ENCODE peak calls at places on chromosomes 5 and 9, in nine cellular contexts. E is CD8-positive, alpha-beta memory T cell; Z is cardiac muscle cell; U is HEK293T; M is Kasumi-1; F is GDM1; I is tibial artery; W is COR-L47; P is nucleus accumbens. D is an unnamed sample.

GRCh38 chr9:121748080-121748479 is 96.6 kb downstream of the DAB2IP start:
- DNase-seq in E (no peak), Z (no peak), U (no peak), M (no peak), F (no peak), I (no peak), W (no peak), P (no peak), D (no peak)

GRCh38 chr5:65076251-65076869 is 307.6 kb downstream of the CWC27 start:
- DNase-seq in E (no peak), Z (peak; percentile 42), U (peak; percentile 59), M (peak; percentile 87), F (no peak), I (no peak), W (peak; percentile 28), P (no peak), D (peak; percentile 88)

GRCh38 chr5:35313296-35313695 is 83.0 kb upstream of the PRLR start:
- DNase-seq in E (no peak), Z (no peak), U (no peak), M (peak; percentile 86), F (no peak), I (no peak), W (no peak), P (no peak), D (no peak)

GRCh38 chr5:170584003-170584402 is 80.2 kb downstream of the KCNIP1 start:
- DNase-seq in E (no peak), Z (no peak), U (no peak), M (no peak), F (no peak), I (no peak), W (no peak), P (no peak), D (no peak)

GRCh38 chr5:177458912-177459350 is 12.3 kb downstream of the PRR7 start:
- DNase-seq in E (no peak), Z (no peak), U (no peak), M (no peak), F (no peak), I (no peak), W (peak; percentile 33), P (peak; percentile 89), D (no peak)

GRCh38 chr5:95644351-95645042 is 2.1 kb upstream of the RFESD start:
- DNase-seq in E (no peak), Z (peak; percentile 67), U (peak; percentile 53), M (peak; percentile 71), F (peak; percentile 42), I (no peak), W (peak; percentile 31), P (peak; percentile 10), D (peak; percentile 83)

GRCh38 chr5:151770383-151771258 is 1.1 kb upstream of the G3BP1 start:
- DNase-seq in E (no peak), Z (peak; percentile 70), U (peak; percentile 67), M (peak; percentile 65), F (peak; percentile 81), I (peak; percentile 91), W (peak; percentile 79), P (peak; percentile 75), D (no peak)

GRCh38 chr9:127676636-127677035 is 30.2 kb upstream of the CFAP157 start:
- DNase-seq in E (no peak), Z (no peak), U (no peak), M (no peak), F (no peak), I (no peak), W (no peak), P (peak; percentile 34), D (no peak)

GRCh38 chr9:105425817-105426433 is 21.9 kb upstream of the FSD1L start:
- DNase-seq in E (no peak), Z (no peak), U (peak; percentile 27), M (peak; percentile 43), F (no peak), I (no peak), W (peak; percentile 12), P (no peak), D (peak; percentile 52)